ENCODE peak calls at places on chromosomes 3 and 15, in five cellular contexts. T is lower lobe of right lung; C is cardiac fibroblast; P is astrocyte; M is CD8-positive, alpha-beta T cell. D is an unnamed sample.

GRCh38 chr3:175082631-175083030 is 223.5 kb downstream of the NAALADL2 start:
- DNase-seq in P (no peak), M (no peak), T (no peak), C (no peak), D (no peak)

GRCh38 chr15:55279746-55280351 is 9.8 kb downstream of the RAB27A start:
- DNase-seq in M (no peak), P (peak), C (peak), T (no peak), D (peak)

GRCh38 chr3:47347217-47347801 is 33.5 kb upstream of the PTPN23 start:
- DNase-seq in T (no peak), P (peak), C (peak), M (no peak), D (peak)

GRCh38 chr15:67064607-67065530 is 533 bp upstream of the SMAD3 start:
- DNase-seq in M (no peak), C (peak), T (peak), P (no peak), D (no peak)

GRCh38 chr3:169694117-169694516 is 30.6 kb upstream of the MECOM start:
- DNase-seq in T (no peak), C (peak), M (no peak), P (peak), D (no peak)

GRCh38 chr3:125403789-125404188 is 28.7 kb upstream of the ZNF148 start:
- DNase-seq in P (peak), M (no peak), T (no peak), C (peak), D (no peak)

GRCh38 chr3:96619475-96619874 is 194.9 kb upstream of the EPHA6 start:
- DNase-seq in T (no peak), M (no peak), P (no peak), C (no peak), D (no peak)

GRCh38 chr15:51736646-51737537 is 563 bp downstream of the LYSMD2 start:
- DNase-seq in M (no peak), P (no peak), C (peak), T (peak), D (no peak)

GRCh38 chr15:25182736-25183445 is 228.1 kb downstream of the SNRPN start:
- DNase-seq in T (peak), C (no peak), P (no peak), M (no peak), D (no peak)

GRCh38 chr15:66936864-66937245 is 128.5 kb upstream of the SMAD3 start:
- DNase-seq in T (no peak), C (no peak), P (no peak), M (no peak), D (no peak)

GRCh38 chr3:188589056-188589455 is 435.1 kb downstream of the LPP start:
- DNase-seq in C (no peak), T (no peak), M (no peak), P (no peak), D (no peak)

GRCh38 chr3:103510760-103511159 is 1075.9 kb downstream of the ZPLD1 start:
- DNase-seq in C (no peak), P (no peak), T (no peak), M (no peak), D (no peak)

GRCh38 chr3:119294889-119295769 is 946 bp downstream of the ARHGAP31 start:
- DNase-seq in C (peak), P (peak), T (peak), M (peak), D (no peak)

DNA sequence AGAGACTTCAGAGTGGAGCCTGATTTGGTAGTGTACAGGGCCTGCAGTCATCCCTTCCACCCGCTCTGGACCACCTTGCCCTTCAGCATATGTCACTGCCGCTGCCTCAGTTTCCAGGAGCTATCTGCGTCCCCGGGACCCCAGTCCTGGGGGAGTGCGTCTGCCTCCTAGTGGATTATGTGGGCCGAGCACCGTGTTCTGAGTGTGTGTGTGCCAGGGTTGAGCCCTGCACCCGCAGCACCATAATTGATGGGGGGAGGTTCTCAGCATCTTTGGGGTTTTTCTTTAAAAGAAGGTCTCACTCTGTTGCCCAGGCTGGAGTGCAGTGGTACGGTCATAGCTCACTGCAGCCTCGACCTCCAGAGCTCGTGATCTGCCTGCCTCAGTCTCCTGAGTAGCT is 33.6 kb downstream of the CD276 start:
- DNase-seq in P (no peak), C (no peak), M (no peak), T (no peak), D (no peak)
- TF ChIP-seq CTCF in P (no peak), C (peak), M (no peak), T (no peak), D (no peak)

GRCh38 chr3:170749185-170749584 is 120.8 kb downstream of the RPL22L1 start:
- DNase-seq in M (no peak), P (no peak), T (no peak), C (no peak), D (no peak)

GRCh38 chr3:170750478-170750830 is 119.5 kb downstream of the RPL22L1 start:
- DNase-seq in P (no peak), T (no peak), M (no peak), C (no peak), D (no peak)

GRCh38 chr3:170749765-170750477 is 120.1 kb downstream of the RPL22L1 start:
- DNase-seq in C (peak), T (no peak), P (no peak), M (no peak), D (no peak)

GRCh38 chr3:170745211-170745718 is 124.7 kb downstream of the RPL22L1 start:
- DNase-seq in T (no peak), C (peak), M (no peak), P (peak), D (no peak)

DNA sequence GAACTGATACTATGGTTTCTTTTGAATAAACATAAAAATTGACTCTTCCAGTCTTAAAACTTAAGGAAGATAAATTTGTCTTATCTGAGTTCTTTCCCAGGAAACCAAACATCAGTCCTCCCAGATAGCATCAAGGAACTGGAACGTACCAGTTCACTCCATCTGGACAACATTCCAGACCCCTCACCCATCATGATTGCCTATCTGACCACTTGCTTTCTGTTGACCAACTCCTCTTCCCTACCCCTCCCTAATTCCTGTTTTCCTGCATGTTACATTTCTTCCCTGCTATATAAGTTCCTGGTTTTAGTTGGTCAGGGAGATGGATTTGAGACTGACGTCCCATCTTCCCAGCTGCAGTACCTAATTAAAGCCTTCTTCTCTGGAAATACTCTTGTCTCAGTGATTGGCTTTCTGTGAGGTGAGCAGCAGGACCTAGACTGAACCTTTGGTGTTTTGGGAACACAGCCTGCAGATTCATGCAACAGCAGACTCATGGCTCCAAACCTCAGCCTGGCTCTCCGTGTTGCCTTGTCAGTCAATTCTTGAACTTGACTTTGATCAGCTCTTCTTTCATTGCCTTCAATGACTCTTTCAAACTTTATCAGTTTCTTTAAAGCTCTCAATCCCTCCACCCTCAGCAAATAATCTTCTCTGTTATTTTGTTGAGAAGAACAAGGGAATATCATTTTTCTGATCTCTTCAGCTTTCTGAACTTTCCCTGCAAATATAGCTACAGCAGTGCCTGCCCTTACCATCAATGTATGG is 123.6 kb downstream of the RPL22L1 start:
- DNase-seq in C (no peak), P (no peak), T (no peak), M (no peak), D (no peak)
- H3K4me3 ChIP-seq in C (no peak), P (no peak), T (no peak), M (no peak), D (no peak)

GRCh38 chr15:31302029-31302657 is 24.5 kb upstream of the KLF13 start:
- DNase-seq in M (no peak), T (no peak), P (no peak), C (no peak), D (no peak)

GRCh38 chr15:31303434-31304073 is 23.1 kb upstream of the KLF13 start:
- DNase-seq in P (no peak), T (peak), M (no peak), C (peak), D (no peak)

GRCh38 chr15:31304074-31304648 is 22.5 kb upstream of the KLF13 start:
- DNase-seq in C (no peak), M (no peak), P (no peak), T (no peak), D (no peak)

GRCh38 chr15:31301687-31301990 is 25.0 kb upstream of the KLF13 start:
- DNase-seq in M (no peak), P (no peak), C (no peak), T (no peak), D (no peak)

DNA sequence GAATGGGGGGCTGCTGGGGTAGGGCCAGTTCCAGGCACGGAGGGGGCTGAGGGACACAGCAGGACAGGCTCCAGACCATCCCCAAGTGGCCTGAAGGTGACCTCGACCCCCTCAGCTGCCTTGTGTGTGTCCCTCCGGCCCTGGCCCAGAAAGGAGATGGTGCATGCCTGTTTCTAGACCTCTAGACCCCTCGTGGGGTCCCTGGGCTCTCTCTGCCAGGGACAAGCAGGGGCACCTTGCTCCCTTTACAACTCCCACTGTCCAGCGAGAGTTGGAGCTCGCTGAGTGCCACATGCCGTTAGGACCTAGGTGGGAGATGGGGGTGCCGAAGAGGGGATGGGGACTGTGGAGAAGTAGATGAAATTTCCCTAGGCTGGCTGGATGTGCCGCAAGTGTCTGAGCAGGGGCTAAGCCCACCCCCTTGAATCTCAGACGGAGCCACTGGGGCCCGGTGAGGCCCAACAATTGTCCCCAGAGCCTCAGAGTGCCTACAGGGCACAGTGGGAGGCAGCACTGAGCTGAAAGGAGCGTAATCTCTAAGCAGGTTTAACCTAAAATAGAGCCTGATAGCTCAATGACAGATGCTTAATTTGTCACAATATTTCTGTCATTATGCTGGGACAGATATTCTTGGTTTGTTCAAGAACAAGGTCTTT is 23.7 kb upstream of the KLF13 start:
- DNase-seq in M (no peak), C (no peak), T (no peak), P (no peak), D (no peak)
- TF ChIP-seq CTCF in M (no peak), C (no peak), T (no peak), P (no peak), D (peak)

GRCh38 chr3:192410684-192410960 is 316.7 kb downstream of the FGF12 start:
- DNase-seq in P (no peak), T (no peak), C (no peak), M (no peak), D (no peak)

GRCh38 chr3:192409203-192409837 is 318.0 kb downstream of the FGF12 start:
- DNase-seq in T (peak), C (peak), M (no peak), P (peak), D (no peak)

GRCh38 chr3:192408721-192409151 is 318.6 kb downstream of the FGF12 start:
- DNase-seq in P (no peak), T (no peak), M (no peak), C (peak), D (no peak)

GRCh38 chr3:192408007-192408655 is 319.2 kb downstream of the FGF12 start:
- DNase-seq in C (peak), T (no peak), M (no peak), P (peak), D (no peak)

DNA sequence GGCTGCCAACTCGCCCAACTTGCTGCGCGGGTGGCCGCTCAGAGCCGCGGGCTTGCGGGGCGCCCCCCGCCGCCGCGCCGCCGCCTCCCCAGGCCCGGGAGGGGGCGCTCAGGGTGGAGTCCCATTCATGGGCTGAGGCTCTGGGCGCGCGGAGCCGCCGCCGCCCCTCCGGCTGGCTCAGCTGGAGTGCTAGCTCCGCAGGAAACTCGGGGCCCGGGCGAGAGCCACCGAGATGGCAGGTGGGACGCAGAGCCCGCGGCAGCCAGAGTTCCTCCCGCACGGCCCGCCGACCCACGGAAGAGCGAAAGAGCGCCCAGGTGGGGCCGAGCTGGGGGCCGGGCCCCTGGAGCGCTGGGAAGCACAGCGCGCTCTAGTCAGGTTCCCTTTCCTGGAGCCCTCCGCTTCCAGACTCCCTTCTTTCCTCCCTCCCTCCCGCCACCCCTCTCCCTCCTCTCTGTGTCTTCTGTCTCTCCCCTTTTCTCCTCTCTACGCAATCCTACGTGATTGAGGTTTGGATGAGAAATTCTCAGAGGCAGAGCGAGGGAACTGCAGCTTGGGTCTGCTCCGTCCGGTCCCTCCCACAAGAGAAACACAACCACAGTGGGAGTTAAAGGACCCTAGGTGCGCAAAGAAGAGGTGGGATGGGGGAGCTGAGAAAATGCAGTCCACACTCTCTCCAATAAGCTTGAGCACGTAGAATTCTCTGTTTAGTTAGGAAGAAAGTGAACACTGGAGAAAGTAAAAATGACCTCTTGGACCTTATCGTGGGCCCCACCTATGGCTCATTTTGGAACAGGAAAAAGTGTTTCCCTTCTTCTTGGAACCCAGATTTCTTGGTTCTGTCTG is 317.3 kb downstream of the FGF12 start:
- DNase-seq in C (peak), M (no peak), T (no peak), P (peak), D (no peak)
- H3K4me3 ChIP-seq in C (peak), M (no peak), T (peak), P (peak), D (no peak)

GRCh38 chr3:48697952-48698351 is 12.2 kb upstream of the NCKIPSD start:
- DNase-seq in C (no peak), P (no peak), T (no peak), M (no peak), D (no peak)
- TF ChIP-seq CTCF in C (no peak), P (no peak), T (no peak), M (no peak), D (peak)

D was measured in AG09309.